ENCODE peak calls at places on chromosomes 3 and 15, in five cellular contexts. One of them, this sample, is unnamed.

GRCh38 chr3:15099364-15100098 is 583 bp upstream of the RBSN start:
- DNase-seq in omental fat pad: no peak
- DNase-seq in activated T-cell treated with anti-CD3 and anti-CD28 coated beads, Interleukin-2, amount 50 U/mL, for 24 hours: no peak
- DNase-seq in AG08396: no peak
- DNase-seq in progenitor cell of endocrine pancreas: no peak
- DNase-seq in this sample: no peak

GRCh38 chr15:73838795-73839565 is 34.4 kb upstream of the TBC1D21 start:
- DNase-seq in omental fat pad: no peak
- DNase-seq in activated T-cell treated with anti-CD3 and anti-CD28 coated beads, Interleukin-2, amount 50 U/mL, for 24 hours: no peak
- DNase-seq in AG08396: no peak
- DNase-seq in progenitor cell of endocrine pancreas: no peak
- DNase-seq in this sample: no peak

GRCh38 chr3:10557783-10558373 is 52.5 kb upstream of the ATP2B2 start:
- DNase-seq in omental fat pad: no peak
- DNase-seq in activated T-cell treated with anti-CD3 and anti-CD28 coated beads, Interleukin-2, amount 50 U/mL, for 24 hours: no peak
- DNase-seq in AG08396: peak; percentile 32
- DNase-seq in progenitor cell of endocrine pancreas: no peak
- DNase-seq in this sample: no peak

GRCh38 chr3:194871143-194871863 is 185.6 kb downstream of the FAM43A start:
- DNase-seq in omental fat pad: peak; percentile 41
- DNase-seq in activated T-cell treated with anti-CD3 and anti-CD28 coated beads, Interleukin-2, amount 50 U/mL, for 24 hours: no peak
- DNase-seq in AG08396: peak; percentile 80
- DNase-seq in progenitor cell of endocrine pancreas: peak; percentile 29
- DNase-seq in this sample: peak; percentile 39

GRCh38 chr15:67914537-67915373 is 74.9 kb upstream of the RNU6-1 start:
- DNase-seq in omental fat pad: no peak
- DNase-seq in activated T-cell treated with anti-CD3 and anti-CD28 coated beads, Interleukin-2, amount 50 U/mL, for 24 hours: no peak
- DNase-seq in AG08396: no peak
- DNase-seq in progenitor cell of endocrine pancreas: peak; percentile 18
- DNase-seq in this sample: no peak

GRCh38 chr3:189186093-189186492 is 14.3 kb downstream of the TPRG1 start:
- DNase-seq in omental fat pad: no peak
- DNase-seq in activated T-cell treated with anti-CD3 and anti-CD28 coated beads, Interleukin-2, amount 50 U/mL, for 24 hours: no peak
- DNase-seq in AG08396: peak; percentile 22
- DNase-seq in progenitor cell of endocrine pancreas: no peak
- DNase-seq in this sample: no peak

GRCh38 chr15:81856627-81857026 is 189.2 kb downstream of the MEX3B start:
- DNase-seq in omental fat pad: no peak
- DNase-seq in activated T-cell treated with anti-CD3 and anti-CD28 coated beads, Interleukin-2, amount 50 U/mL, for 24 hours: no peak
- DNase-seq in AG08396: no peak
- DNase-seq in progenitor cell of endocrine pancreas: no peak
- DNase-seq in this sample: no peak

GRCh38 chr3:12999147-13000140 is 73.8 kb downstream of the IQSEC1 start:
- DNase-seq in omental fat pad: no peak
- DNase-seq in activated T-cell treated with anti-CD3 and anti-CD28 coated beads, Interleukin-2, amount 50 U/mL, for 24 hours: no peak
- DNase-seq in AG08396: no peak
- DNase-seq in progenitor cell of endocrine pancreas: no peak
- DNase-seq in this sample: no peak

GRCh38 chr3:22536582-22536981 is 666.5 kb upstream of the UBE2E2 start:
- DNase-seq in omental fat pad: no peak
- DNase-seq in activated T-cell treated with anti-CD3 and anti-CD28 coated beads, Interleukin-2, amount 50 U/mL, for 24 hours: no peak
- DNase-seq in AG08396: no peak
- DNase-seq in progenitor cell of endocrine pancreas: no peak
- DNase-seq in this sample: no peak

GRCh38 chr3:86978111-86978528 is 12.8 kb downstream of the VGLL3 start:
- DNase-seq in omental fat pad: no peak
- DNase-seq in activated T-cell treated with anti-CD3 and anti-CD28 coated beads, Interleukin-2, amount 50 U/mL, for 24 hours: no peak
- DNase-seq in AG08396: no peak
- DNase-seq in progenitor cell of endocrine pancreas: no peak
- DNase-seq in this sample: no peak

GRCh38 chr3:65481085-65481484 is 557.6 kb downstream of the MAGI1 start:
- DNase-seq in omental fat pad: no peak
- DNase-seq in activated T-cell treated with anti-CD3 and anti-CD28 coated beads, Interleukin-2, amount 50 U/mL, for 24 hours: no peak
- DNase-seq in AG08396: no peak
- DNase-seq in progenitor cell of endocrine pancreas: no peak
- DNase-seq in this sample: no peak

GRCh38 chr15:73655724-73656123 is 22.5 kb upstream of the NPTN start:
- DNase-seq in omental fat pad: no peak
- DNase-seq in activated T-cell treated with anti-CD3 and anti-CD28 coated beads, Interleukin-2, amount 50 U/mL, for 24 hours: no peak
- DNase-seq in AG08396: no peak
- DNase-seq in progenitor cell of endocrine pancreas: no peak
- DNase-seq in this sample: no peak

GRCh38 chr15:29480278-29480677 is 210.7 kb upstream of the NSMCE3 start:
- DNase-seq in omental fat pad: no peak
- DNase-seq in activated T-cell treated with anti-CD3 and anti-CD28 coated beads, Interleukin-2, amount 50 U/mL, for 24 hours: no peak
- DNase-seq in AG08396: no peak
- DNase-seq in progenitor cell of endocrine pancreas: no peak
- DNase-seq in this sample: no peak

GRCh38 chr15:74233864-74234597 is 2.1 kb upstream of the CCDC33 start:
- DNase-seq in omental fat pad: no peak
- DNase-seq in activated T-cell treated with anti-CD3 and anti-CD28 coated beads, Interleukin-2, amount 50 U/mL, for 24 hours: no peak
- DNase-seq in AG08396: no peak
- DNase-seq in progenitor cell of endocrine pancreas: no peak
- DNase-seq in this sample: no peak

GRCh38 chr3:136916200-136916599 is 41.6 kb upstream of the IL20RB start:
- DNase-seq in omental fat pad: no peak
- DNase-seq in activated T-cell treated with anti-CD3 and anti-CD28 coated beads, Interleukin-2, amount 50 U/mL, for 24 hours: no peak
- DNase-seq in AG08396: no peak
- DNase-seq in progenitor cell of endocrine pancreas: no peak
- DNase-seq in this sample: no peak

GRCh38 chr15:29952245-29952644 is 130.0 kb upstream of the TJP1 start:
- DNase-seq in omental fat pad: no peak
- DNase-seq in activated T-cell treated with anti-CD3 and anti-CD28 coated beads, Interleukin-2, amount 50 U/mL, for 24 hours: no peak
- DNase-seq in AG08396: no peak
- DNase-seq in progenitor cell of endocrine pancreas: no peak
- DNase-seq in this sample: no peak

GRCh38 chr3:107450254-107450653 is 72.5 kb upstream of the BBX start:
- DNase-seq in omental fat pad: no peak
- DNase-seq in activated T-cell treated with anti-CD3 and anti-CD28 coated beads, Interleukin-2, amount 50 U/mL, for 24 hours: no peak
- DNase-seq in AG08396: peak; percentile 29
- DNase-seq in progenitor cell of endocrine pancreas: no peak
- DNase-seq in this sample: no peak

GRCh38 chr3:188533172-188533571 is 379.2 kb downstream of the LPP start:
- DNase-seq in omental fat pad: no peak
- DNase-seq in activated T-cell treated with anti-CD3 and anti-CD28 coated beads, Interleukin-2, amount 50 U/mL, for 24 hours: no peak
- DNase-seq in AG08396: no peak
- DNase-seq in progenitor cell of endocrine pancreas: no peak
- DNase-seq in this sample: no peak

GRCh38 chr3:187039723-187040414 is 99.4 kb downstream of the RPL39L start:
- DNase-seq in omental fat pad: no peak
- DNase-seq in activated T-cell treated with anti-CD3 and anti-CD28 coated beads, Interleukin-2, amount 50 U/mL, for 24 hours: no peak
- DNase-seq in AG08396: no peak
- DNase-seq in progenitor cell of endocrine pancreas: no peak
- DNase-seq in this sample: no peak

GRCh38 chr15:26889298-26889898 is 22.5 kb downstream of the GABRA5 start:
- DNase-seq in omental fat pad: no peak
- DNase-seq in activated T-cell treated with anti-CD3 and anti-CD28 coated beads, Interleukin-2, amount 50 U/mL, for 24 hours: no peak
- DNase-seq in AG08396: peak; percentile 67
- DNase-seq in progenitor cell of endocrine pancreas: peak; percentile 33
- DNase-seq in this sample: peak; percentile 61

GRCh38 chr3:141452773-141453172 is 34.1 kb upstream of the RASA2 start:
- DNase-seq in omental fat pad: no peak
- DNase-seq in activated T-cell treated with anti-CD3 and anti-CD28 coated beads, Interleukin-2, amount 50 U/mL, for 24 hours: no peak
- DNase-seq in AG08396: no peak
- DNase-seq in progenitor cell of endocrine pancreas: no peak
- DNase-seq in this sample: no peak

GRCh38 chr15:55652363-55652762 is 64.2 kb upstream of the PYGO1 start:
- DNase-seq in omental fat pad: no peak
- DNase-seq in activated T-cell treated with anti-CD3 and anti-CD28 coated beads, Interleukin-2, amount 50 U/mL, for 24 hours: no peak
- DNase-seq in AG08396: no peak
- DNase-seq in progenitor cell of endocrine pancreas: no peak
- DNase-seq in this sample: no peak

GRCh38 chr15:47471020-47471419 is 246.3 kb upstream of the SEMA6D start:
- DNase-seq in omental fat pad: no peak
- DNase-seq in activated T-cell treated with anti-CD3 and anti-CD28 coated beads, Interleukin-2, amount 50 U/mL, for 24 hours: no peak
- DNase-seq in AG08396: no peak
- DNase-seq in progenitor cell of endocrine pancreas: no peak
- DNase-seq in this sample: no peak

GRCh38 chr15:72199721-72200212 is 2.2 kb upstream of the GRAMD2A start:
- DNase-seq in omental fat pad: peak; percentile 67
- DNase-seq in activated T-cell treated with anti-CD3 and anti-CD28 coated beads, Interleukin-2, amount 50 U/mL, for 24 hours: peak; percentile 79
- DNase-seq in AG08396: peak; percentile 84
- DNase-seq in progenitor cell of endocrine pancreas: peak; percentile 61
- DNase-seq in this sample: peak; percentile 25

GRCh38 chr15:63877713-63878271 is 44.0 kb upstream of the HERC1 start:
- DNase-seq in omental fat pad: no peak
- DNase-seq in activated T-cell treated with anti-CD3 and anti-CD28 coated beads, Interleukin-2, amount 50 U/mL, for 24 hours: no peak
- DNase-seq in AG08396: no peak
- DNase-seq in progenitor cell of endocrine pancreas: no peak
- DNase-seq in this sample: no peak

GRCh38 chr3:45137656-45138181 is 8.5 kb downstream of the CDCP1 start:
- DNase-seq in omental fat pad: no peak
- DNase-seq in activated T-cell treated with anti-CD3 and anti-CD28 coated beads, Interleukin-2, amount 50 U/mL, for 24 hours: no peak
- DNase-seq in AG08396: no peak
- DNase-seq in progenitor cell of endocrine pancreas: no peak
- DNase-seq in this sample: no peak

GRCh38 chr3:141680620-141681389 is 57.3 kb upstream of the RNF7 start:
- DNase-seq in omental fat pad: no peak
- DNase-seq in activated T-cell treated with anti-CD3 and anti-CD28 coated beads, Interleukin-2, amount 50 U/mL, for 24 hours: no peak
- DNase-seq in AG08396: no peak
- DNase-seq in progenitor cell of endocrine pancreas: no peak
- DNase-seq in this sample: no peak

GRCh38 chr15:78302579-78302978 is 3.2 kb upstream of the SKIC8 start:
- DNase-seq in omental fat pad: no peak
- DNase-seq in activated T-cell treated with anti-CD3 and anti-CD28 coated beads, Interleukin-2, amount 50 U/mL, for 24 hours: no peak
- DNase-seq in AG08396: no peak
- DNase-seq in progenitor cell of endocrine pancreas: no peak
- DNase-seq in this sample: no peak

GRCh38 chr15:69685524-69686452 is 233.2 kb downstream of the RPLP1 start:
- DNase-seq in omental fat pad: no peak
- DNase-seq in activated T-cell treated with anti-CD3 and anti-CD28 coated beads, Interleukin-2, amount 50 U/mL, for 24 hours: no peak
- DNase-seq in AG08396: no peak
- DNase-seq in progenitor cell of endocrine pancreas: no peak
- DNase-seq in this sample: no peak

GRCh38 chr15:72965671-72966070 is 86.6 kb upstream of the NEO1 start:
- DNase-seq in omental fat pad: no peak
- DNase-seq in activated T-cell treated with anti-CD3 and anti-CD28 coated beads, Interleukin-2, amount 50 U/mL, for 24 hours: no peak
- DNase-seq in AG08396: no peak
- DNase-seq in progenitor cell of endocrine pancreas: no peak
- DNase-seq in this sample: no peak

GRCh38 chr3:130504701-130505100 is 12.3 kb upstream of the COL6A6 start:
- DNase-seq in omental fat pad: no peak
- DNase-seq in activated T-cell treated with anti-CD3 and anti-CD28 coated beads, Interleukin-2, amount 50 U/mL, for 24 hours: no peak
- DNase-seq in AG08396: no peak
- DNase-seq in progenitor cell of endocrine pancreas: no peak
- DNase-seq in this sample: no peak

GRCh38 chr15:57031082-57031481 is 112.6 kb downstream of the TCF12 start:
- DNase-seq in omental fat pad: no peak
- DNase-seq in activated T-cell treated with anti-CD3 and anti-CD28 coated beads, Interleukin-2, amount 50 U/mL, for 24 hours: no peak
- DNase-seq in AG08396: no peak
- DNase-seq in progenitor cell of endocrine pancreas: no peak
- DNase-seq in this sample: no peak

GRCh38 chr15:70794596-70795310 is 31.4 kb upstream of the UACA start:
- DNase-seq in omental fat pad: no peak
- DNase-seq in activated T-cell treated with anti-CD3 and anti-CD28 coated beads, Interleukin-2, amount 50 U/mL, for 24 hours: no peak
- DNase-seq in AG08396: no peak
- DNase-seq in progenitor cell of endocrine pancreas: no peak
- DNase-seq in this sample: no peak

GRCh38 chr15:28983432-28984311 is 97.9 kb downstream of the APBA2 start:
- DNase-seq in omental fat pad: no peak
- DNase-seq in activated T-cell treated with anti-CD3 and anti-CD28 coated beads, Interleukin-2, amount 50 U/mL, for 24 hours: no peak
- DNase-seq in AG08396: no peak
- DNase-seq in progenitor cell of endocrine pancreas: no peak
- DNase-seq in this sample: no peak